ENCODE peak calls at places on chromosomes 6 and 20, in ten cellular contexts. One of them, this sample, is unnamed.

GRCh38 chr6:10968776-10969175 is 75.3 kb downstream of the ELOVL2 start:
- DNase-seq in IMR-90: peak
- DNase-seq in type B pancreatic cell: no peak
- DNase-seq in GM06990: no peak
- DNase-seq in nephron progenitor cell: no peak
- DNase-seq in epithelial cell of esophagus: no peak
- DNase-seq in choroid plexus epithelial cell: peak
- DNase-seq in GM12865: no peak
- DNase-seq in cardiac fibroblast: peak
- DNase-seq in endothelial cell: no peak
- DNase-seq in this sample: no peak

GRCh38 chr20:4051413-4052138 is 36.2 kb upstream of the RNF24 start:
- DNase-seq in choroid plexus epithelial cell: peak
- DNase-seq in GM06990: no peak
- DNase-seq in epithelial cell of esophagus: no peak
- DNase-seq in endothelial cell: no peak
- DNase-seq in type B pancreatic cell: no peak
- DNase-seq in IMR-90: no peak
- DNase-seq in GM12865: no peak
- DNase-seq in nephron progenitor cell: no peak
- DNase-seq in cardiac fibroblast: peak
- DNase-seq in this sample: no peak

GRCh38 chr6:85449388-85449817 is 480 bp upstream of the NT5E start:
- DNase-seq in type B pancreatic cell: no peak
- DNase-seq in cardiac fibroblast: peak
- DNase-seq in endothelial cell: no peak
- DNase-seq in GM06990: no peak
- DNase-seq in nephron progenitor cell: no peak
- DNase-seq in epithelial cell of esophagus: peak
- DNase-seq in choroid plexus epithelial cell: peak
- DNase-seq in GM12865: peak
- DNase-seq in IMR-90: peak
- DNase-seq in this sample: no peak

GRCh38 chr6:53335224-53335994 is 13.3 kb downstream of the ELOVL5 start:
- DNase-seq in GM12865: peak
- DNase-seq in choroid plexus epithelial cell: no peak
- DNase-seq in nephron progenitor cell: no peak
- DNase-seq in type B pancreatic cell: no peak
- DNase-seq in cardiac fibroblast: no peak
- DNase-seq in endothelial cell: peak
- DNase-seq in epithelial cell of esophagus: peak
- DNase-seq in GM06990: peak
- DNase-seq in IMR-90: no peak
- DNase-seq in this sample: no peak

GRCh38 chr6:10511477-10511876 is 9.7 kb upstream of the GCNT2 start:
- DNase-seq in choroid plexus epithelial cell: peak
- DNase-seq in endothelial cell: no peak
- DNase-seq in GM12865: no peak
- DNase-seq in IMR-90: no peak
- DNase-seq in nephron progenitor cell: no peak
- DNase-seq in type B pancreatic cell: no peak
- DNase-seq in epithelial cell of esophagus: peak
- DNase-seq in cardiac fibroblast: peak
- DNase-seq in GM06990: no peak
- DNase-seq in this sample: no peak

GRCh38 chr6:89045585-89045984 is 35.0 kb upstream of the PNRC1 start:
- DNase-seq in choroid plexus epithelial cell: no peak
- DNase-seq in cardiac fibroblast: peak
- DNase-seq in endothelial cell: no peak
- DNase-seq in IMR-90: no peak
- DNase-seq in GM12865: no peak
- DNase-seq in nephron progenitor cell: no peak
- DNase-seq in GM06990: no peak
- DNase-seq in epithelial cell of esophagus: peak
- DNase-seq in type B pancreatic cell: no peak
- DNase-seq in this sample: no peak

GRCh38 chr20:58084966-58085365 is 143.5 kb downstream of the ANKRD60 start:
- DNase-seq in IMR-90: no peak
- DNase-seq in cardiac fibroblast: no peak
- DNase-seq in nephron progenitor cell: no peak
- DNase-seq in choroid plexus epithelial cell: no peak
- DNase-seq in GM12865: no peak
- DNase-seq in epithelial cell of esophagus: no peak
- DNase-seq in endothelial cell: no peak
- DNase-seq in type B pancreatic cell: no peak
- DNase-seq in GM06990: no peak
- DNase-seq in this sample: no peak

GRCh38 chr20:15763344-15763743 is 809.9 kb downstream of the KIF16B start:
- DNase-seq in nephron progenitor cell: no peak
- DNase-seq in choroid plexus epithelial cell: peak
- DNase-seq in cardiac fibroblast: peak
- DNase-seq in IMR-90: peak
- DNase-seq in GM12865: no peak
- DNase-seq in GM06990: no peak
- DNase-seq in type B pancreatic cell: no peak
- DNase-seq in endothelial cell: no peak
- DNase-seq in epithelial cell of esophagus: peak
- DNase-seq in this sample: no peak

GRCh38 chr20:38825901-38826625 is 20.6 kb downstream of the PPP1R16B start:
- DNase-seq in cardiac fibroblast: peak
- DNase-seq in epithelial cell of esophagus: peak
- DNase-seq in endothelial cell: no peak
- DNase-seq in GM12865: no peak
- DNase-seq in nephron progenitor cell: peak
- DNase-seq in type B pancreatic cell: no peak
- DNase-seq in IMR-90: peak
- DNase-seq in GM06990: no peak
- DNase-seq in choroid plexus epithelial cell: peak
- DNase-seq in this sample: no peak

GRCh38 chr6:159038914-159039884 is 5.6 kb downstream of the TAGAP start:
- DNase-seq in IMR-90: peak
- DNase-seq in cardiac fibroblast: peak
- DNase-seq in GM06990: peak
- DNase-seq in GM12865: peak
- DNase-seq in type B pancreatic cell: no peak
- DNase-seq in nephron progenitor cell: no peak
- DNase-seq in endothelial cell: no peak
- DNase-seq in choroid plexus epithelial cell: peak
- DNase-seq in epithelial cell of esophagus: peak
- DNase-seq in this sample: no peak

GRCh38 chr6:131789219-131789618 is 18.6 kb upstream of the ENPP1 start:
- DNase-seq in endothelial cell: no peak
- DNase-seq in IMR-90: peak
- DNase-seq in choroid plexus epithelial cell: no peak
- DNase-seq in GM06990: no peak
- DNase-seq in cardiac fibroblast: no peak
- DNase-seq in GM12865: no peak
- DNase-seq in nephron progenitor cell: no peak
- DNase-seq in type B pancreatic cell: no peak
- DNase-seq in epithelial cell of esophagus: no peak
- DNase-seq in this sample: no peak

GRCh38 chr6:7727951-7728854 is 2.3 kb downstream of the BMP6 start:
- DNase-seq in GM06990: peak
- DNase-seq in cardiac fibroblast: peak
- DNase-seq in GM12865: peak
- DNase-seq in choroid plexus epithelial cell: no peak
- DNase-seq in type B pancreatic cell: no peak
- DNase-seq in IMR-90: no peak
- DNase-seq in epithelial cell of esophagus: peak
- DNase-seq in nephron progenitor cell: peak
- DNase-seq in endothelial cell: peak
- DNase-seq in this sample: no peak

DNA sequence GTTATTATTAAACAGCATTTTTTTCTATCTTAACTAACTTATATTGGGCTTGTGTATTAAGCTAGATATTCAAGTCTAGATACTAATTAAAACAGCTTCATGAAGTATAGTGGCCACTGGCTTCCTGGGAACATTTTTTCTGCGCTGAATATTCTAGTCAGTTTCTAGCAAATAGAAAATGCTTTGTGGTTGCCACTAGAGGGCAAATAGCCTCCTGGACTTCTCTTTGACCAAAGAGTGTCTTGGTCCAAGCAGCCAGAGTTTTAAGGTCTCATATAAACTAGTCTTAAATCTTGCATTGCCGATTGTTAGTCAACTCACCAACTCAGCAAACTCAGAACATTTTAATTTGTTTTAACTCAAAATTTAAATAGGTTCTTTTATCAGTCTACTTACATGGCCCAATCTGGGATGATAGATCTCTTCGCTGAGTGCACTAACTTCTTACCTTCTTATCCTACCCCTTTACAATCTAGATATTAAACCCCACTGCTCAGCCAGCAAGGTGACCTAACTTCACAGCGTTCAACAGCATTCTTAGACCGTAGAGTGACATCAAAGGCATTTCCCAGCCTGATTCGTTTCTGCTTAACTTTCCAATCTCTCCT is 24.6 kb upstream of the ID4 start:
- DNase-seq in epithelial cell of esophagus: peak
- DNase-seq in nephron progenitor cell: no peak
- DNase-seq in IMR-90: peak
- DNase-seq in type B pancreatic cell: no peak
- DNase-seq in endothelial cell: peak
- DNase-seq in GM12865: peak
- DNase-seq in cardiac fibroblast: peak
- DNase-seq in choroid plexus epithelial cell: peak
- DNase-seq in GM06990: no peak
- DNase-seq in this sample: no peak
- TF ChIP-seq CTCF in epithelial cell of esophagus: peak
- TF ChIP-seq CTCF in nephron progenitor cell: peak
- TF ChIP-seq CTCF in IMR-90: peak
- TF ChIP-seq CTCF in type B pancreatic cell: peak
- TF ChIP-seq CTCF in endothelial cell: peak
- TF ChIP-seq CTCF in GM12865: peak
- TF ChIP-seq CTCF in cardiac fibroblast: peak
- TF ChIP-seq CTCF in choroid plexus epithelial cell: peak
- TF ChIP-seq CTCF in GM06990: peak
- TF ChIP-seq CTCF in this sample: peak

DNA sequence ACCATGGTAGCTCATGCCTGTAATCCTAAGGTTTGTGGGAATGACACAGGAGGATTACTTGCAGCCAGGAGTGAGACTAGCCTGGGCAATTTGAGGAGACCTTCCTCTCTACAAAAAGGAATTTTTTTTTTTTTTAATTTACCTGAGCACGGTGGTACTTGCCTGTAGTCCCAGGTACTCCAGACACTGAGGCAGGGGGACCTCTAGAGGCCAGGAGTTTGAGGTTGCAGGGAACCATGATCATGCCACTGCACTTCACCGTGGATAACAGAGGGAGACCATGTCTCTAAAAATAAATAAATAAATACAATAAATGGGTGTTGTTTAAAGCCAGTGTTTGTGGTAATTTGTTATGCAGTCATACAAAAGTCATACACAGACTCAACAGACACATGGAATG is 2.4 kb upstream of the HLA-F start:
- DNase-seq in cardiac fibroblast: no peak
- DNase-seq in choroid plexus epithelial cell: no peak
- DNase-seq in type B pancreatic cell: no peak
- DNase-seq in GM06990: no peak
- DNase-seq in epithelial cell of esophagus: peak
- DNase-seq in IMR-90: no peak
- DNase-seq in endothelial cell: no peak
- DNase-seq in GM12865: peak
- DNase-seq in nephron progenitor cell: no peak
- DNase-seq in this sample: no peak
- TF ChIP-seq CTCF in cardiac fibroblast: no peak
- TF ChIP-seq CTCF in choroid plexus epithelial cell: no peak
- TF ChIP-seq CTCF in type B pancreatic cell: no peak
- TF ChIP-seq CTCF in GM06990: peak
- TF ChIP-seq CTCF in epithelial cell of esophagus: no peak
- TF ChIP-seq CTCF in IMR-90: no peak
- TF ChIP-seq CTCF in endothelial cell: no peak
- TF ChIP-seq CTCF in GM12865: peak
- TF ChIP-seq CTCF in nephron progenitor cell: no peak
- TF ChIP-seq CTCF in this sample: no peak

DNA sequence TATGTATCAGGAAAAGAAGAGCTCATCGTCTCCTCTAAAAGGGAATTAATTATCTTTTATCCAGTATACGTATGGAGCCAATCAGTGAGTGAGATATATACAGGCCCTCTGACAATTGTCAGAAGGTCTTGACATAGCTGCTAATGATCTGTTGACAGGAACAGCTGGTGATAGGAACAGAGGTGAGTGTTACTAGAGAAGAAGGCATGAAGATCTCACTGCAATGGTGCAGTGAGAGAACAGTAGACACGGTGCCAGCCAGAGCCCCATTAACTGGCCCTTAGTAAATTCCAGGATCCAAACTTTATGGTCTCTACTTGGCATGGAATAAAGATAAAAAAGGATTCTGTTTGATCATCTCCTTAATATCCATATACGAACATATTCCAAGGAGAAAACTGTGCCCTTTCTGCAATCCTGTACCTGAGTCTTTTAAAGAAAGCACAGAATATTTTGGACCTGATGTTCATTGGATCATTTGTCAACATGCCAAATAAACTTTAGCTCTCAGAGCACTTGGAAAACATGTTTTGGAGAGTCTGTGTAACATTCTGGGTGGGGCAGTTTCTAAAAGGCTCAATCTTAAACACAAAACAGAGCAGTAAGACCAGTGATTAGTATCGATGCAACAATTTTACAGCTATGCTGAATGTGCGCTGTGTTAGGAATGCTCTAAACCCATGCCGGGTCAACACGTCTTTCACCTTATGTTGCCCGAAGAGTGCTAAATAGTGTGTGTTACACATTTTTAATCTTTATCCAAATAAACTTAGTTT is 135.8 kb upstream of the CITED2 start:
- DNase-seq in choroid plexus epithelial cell: no peak
- DNase-seq in endothelial cell: no peak
- DNase-seq in epithelial cell of esophagus: peak
- DNase-seq in IMR-90: no peak
- DNase-seq in nephron progenitor cell: no peak
- DNase-seq in type B pancreatic cell: no peak
- DNase-seq in GM06990: no peak
- DNase-seq in cardiac fibroblast: no peak
- DNase-seq in GM12865: no peak
- DNase-seq in this sample: no peak
- TF ChIP-seq CTCF in choroid plexus epithelial cell: no peak
- TF ChIP-seq CTCF in endothelial cell: no peak
- TF ChIP-seq CTCF in epithelial cell of esophagus: no peak
- TF ChIP-seq CTCF in IMR-90: no peak
- TF ChIP-seq CTCF in nephron progenitor cell: no peak
- TF ChIP-seq CTCF in type B pancreatic cell: no peak
- TF ChIP-seq CTCF in GM06990: no peak
- TF ChIP-seq CTCF in cardiac fibroblast: no peak
- TF ChIP-seq CTCF in GM12865: no peak
- TF ChIP-seq CTCF in this sample: no peak

GRCh38 chr20:5065489-5066383 is 54.0 kb downstream of the PCNA start:
- DNase-seq in epithelial cell of esophagus: peak
- DNase-seq in cardiac fibroblast: peak
- DNase-seq in GM06990: no peak
- DNase-seq in endothelial cell: no peak
- DNase-seq in IMR-90: peak
- DNase-seq in GM12865: no peak
- DNase-seq in choroid plexus epithelial cell: peak
- DNase-seq in type B pancreatic cell: no peak
- DNase-seq in nephron progenitor cell: no peak
- DNase-seq in this sample: no peak
- TF ChIP-seq CTCF in epithelial cell of esophagus: no peak
- TF ChIP-seq CTCF in cardiac fibroblast: no peak
- TF ChIP-seq CTCF in GM06990: no peak
- TF ChIP-seq CTCF in endothelial cell: no peak
- TF ChIP-seq CTCF in IMR-90: no peak
- TF ChIP-seq CTCF in GM12865: no peak
- TF ChIP-seq CTCF in choroid plexus epithelial cell: no peak
- TF ChIP-seq CTCF in type B pancreatic cell: no peak
- TF ChIP-seq CTCF in nephron progenitor cell: no peak
- TF ChIP-seq CTCF in this sample: no peak

GRCh38 chr6:136594671-136595070 is 44.4 kb upstream of the MAP7 start:
- DNase-seq in cardiac fibroblast: no peak
- DNase-seq in GM06990: no peak
- DNase-seq in epithelial cell of esophagus: no peak
- DNase-seq in choroid plexus epithelial cell: no peak
- DNase-seq in GM12865: no peak
- DNase-seq in endothelial cell: no peak
- DNase-seq in IMR-90: no peak
- DNase-seq in type B pancreatic cell: no peak
- DNase-seq in nephron progenitor cell: no peak
- DNase-seq in this sample: no peak
- TF ChIP-seq CTCF in cardiac fibroblast: no peak
- TF ChIP-seq CTCF in GM06990: no peak
- TF ChIP-seq CTCF in epithelial cell of esophagus: no peak
- TF ChIP-seq CTCF in choroid plexus epithelial cell: no peak
- TF ChIP-seq CTCF in GM12865: no peak
- TF ChIP-seq CTCF in endothelial cell: no peak
- TF ChIP-seq CTCF in IMR-90: no peak
- TF ChIP-seq CTCF in type B pancreatic cell: no peak
- TF ChIP-seq CTCF in nephron progenitor cell: no peak
- TF ChIP-seq CTCF in this sample: no peak

This sample was measured in osteocyte.